ENCODE peak calls at places on chromosomes 1 and 21, in ten cellular contexts. L is choroid plexus epithelial cell, O is bronchial epithelial cell, E is Panc1, S is astrocyte, Q is cardiac fibroblast, U is A549, W is sigmoid colon, A is mesenchymal stem cell, C is tibial artery. I is an unnamed sample.
A peak's percentile ranks its signal among the peaks of the same experiment; 100 is the strongest.

GRCh38 chr1:107430540-107431228 is 289.8 kb downstream of the NTNG1 start:
- DNase-seq in L (peak; percentile 70), O (peak; percentile 61), E (peak; percentile 4), S (peak; percentile 17), Q (peak; percentile 30), U (peak; percentile 3), W (no peak), A (peak; percentile 4), C (no peak), I (peak; percentile 85)

GRCh38 chr21:29933088-29933487 is 6.7 kb downstream of the GRIK1 start:
- DNase-seq in L (no peak), O (no peak), E (no peak), S (no peak), Q (no peak), U (no peak), W (no peak), A (no peak), C (no peak), I (no peak)

GRCh38 chr1:167663002-167663772 is 33.2 kb downstream of the RCSD1 start:
- DNase-seq in L (peak; percentile 56), O (peak; percentile 97), E (no peak), S (no peak), Q (peak; percentile 77), U (peak; percentile 57), W (no peak), A (peak; percentile 79), C (no peak), I (no peak)

GRCh38 chr1:58283380-58284338 is 262.9 kb downstream of the OMA1 start:
- DNase-seq in L (no peak), O (peak; percentile 50), E (no peak), S (no peak), Q (no peak), U (no peak), W (no peak), A (no peak), C (no peak), I (no peak)

GRCh38 chr1:108725906-108726305 is 13.2 kb downstream of the FNDC7 start:
- DNase-seq in L (no peak), O (no peak), E (no peak), S (no peak), Q (no peak), U (no peak), W (no peak), A (no peak), C (no peak), I (no peak)

GRCh38 chr21:36099000-36099399 is 29.2 kb downstream of the CBR1 start:
- DNase-seq in L (no peak), O (no peak), E (no peak), S (no peak), Q (no peak), U (no peak), W (no peak), A (no peak), C (no peak), I (no peak)

GRCh38 chr1:183025782-183026774 is 2.9 kb downstream of the LAMC1 start:
- DNase-seq in L (peak; percentile 25), O (peak; percentile 80), E (no peak), S (no peak), Q (peak; percentile 34), U (no peak), W (no peak), A (no peak), C (no peak), I (no peak)

GRCh38 chr1:226047495-226047894 is 15.0 kb upstream of the H3-3A start:
- DNase-seq in L (peak; percentile 70), O (no peak), E (no peak), S (peak; percentile 71), Q (peak; percentile 46), U (no peak), W (no peak), A (no peak), C (no peak), I (no peak)

DNA sequence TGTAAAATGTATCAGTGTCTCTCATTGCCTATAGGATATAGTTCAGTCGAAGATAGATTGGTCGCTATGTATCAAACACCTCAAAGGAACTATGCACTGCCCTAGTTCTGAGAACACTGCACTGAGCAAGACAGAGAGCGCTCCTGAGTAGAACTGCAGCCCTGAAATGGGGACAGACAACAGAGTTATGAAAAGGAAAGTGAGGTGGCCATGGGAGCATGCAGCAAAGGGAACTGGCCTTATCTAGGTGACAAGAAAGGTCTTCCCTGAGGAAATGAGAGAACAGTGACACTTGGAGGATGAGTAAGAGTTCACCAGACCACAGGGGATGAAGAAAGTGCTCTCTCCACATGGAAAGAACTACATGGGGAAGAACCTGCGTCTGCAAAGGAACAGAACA is 7.5 kb upstream of the G0S2 start:
- DNase-seq in L (peak; percentile 19), O (no peak), E (no peak), S (no peak), Q (no peak), U (no peak), W (no peak), A (peak; percentile 47), C (no peak), I (no peak)
- H3K4me3 ChIP-seq in L (no peak overlapping the region), O (no peak overlapping the region), E (no peak overlapping the region), S (no peak overlapping the region), Q (no peak overlapping the region), U (no peak overlapping the region), W (no peak overlapping the region), A (no peak overlapping the region), C (no peak overlapping the region), I (no peak overlapping the region)

GRCh38 chr1:112743174-112744018 is 28.3 kb upstream of the PPM1J start:
- DNase-seq in L (peak; percentile 19), O (peak; percentile 31), E (no peak), S (peak; percentile 13), Q (peak; percentile 36), U (no peak), W (no peak), A (no peak), C (no peak), I (no peak)

GRCh38 chr1:112748396-112748795 is 33.3 kb upstream of the PPM1J start:
- DNase-seq in L (no peak), O (no peak), E (no peak), S (no peak), Q (no peak), U (no peak), W (no peak), A (no peak), C (no peak), I (no peak)

DNA sequence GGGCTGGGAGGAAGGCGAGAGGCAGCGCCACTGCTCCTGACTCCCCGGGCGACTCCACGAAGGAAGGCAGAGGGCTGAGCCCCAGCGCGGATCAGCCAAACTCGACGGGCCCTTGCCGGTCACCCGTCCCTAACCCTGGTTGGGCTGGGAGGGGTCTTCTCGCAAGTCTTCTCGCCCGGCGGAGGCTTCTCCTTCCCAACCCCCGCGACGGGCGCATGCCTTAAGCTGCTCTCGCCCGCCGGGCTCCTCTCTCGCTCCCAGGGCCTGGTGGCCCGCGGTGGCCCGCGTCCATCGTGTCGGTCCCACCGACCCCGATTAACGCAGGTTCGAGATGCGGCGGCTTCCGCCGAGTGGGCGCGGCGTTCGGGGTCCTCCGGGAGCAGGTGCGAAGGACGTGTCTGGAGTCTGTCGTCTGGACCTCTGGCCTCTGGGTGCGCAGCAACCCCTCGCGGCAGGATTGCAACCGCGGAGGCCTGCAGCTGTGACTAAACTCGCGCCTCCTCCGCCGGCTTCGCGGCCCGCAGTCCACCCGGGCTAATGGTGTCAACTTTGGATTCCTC is 29.0 kb upstream of the PPM1J start:
- DNase-seq in L (peak; percentile 53), O (peak; percentile 37), E (no peak), S (peak; percentile 49), Q (peak; percentile 54), U (no peak), W (no peak), A (peak; percentile 44), C (no peak), I (no peak)
- H3K4me3 ChIP-seq in L (peak overlapping the region; percentile 46), O (peak overlapping the region; percentile 32), E (peak overlapping the region; percentile 40), S (peak overlapping the region; percentile 51), Q (peak overlapping the region; percentile 37), U (no peak overlapping the region), W (peak overlapping the region; percentile 41), A (peak overlapping the region; percentile 72), C (peak overlapping the region; percentile 30), I (no peak overlapping the region)

DNA sequence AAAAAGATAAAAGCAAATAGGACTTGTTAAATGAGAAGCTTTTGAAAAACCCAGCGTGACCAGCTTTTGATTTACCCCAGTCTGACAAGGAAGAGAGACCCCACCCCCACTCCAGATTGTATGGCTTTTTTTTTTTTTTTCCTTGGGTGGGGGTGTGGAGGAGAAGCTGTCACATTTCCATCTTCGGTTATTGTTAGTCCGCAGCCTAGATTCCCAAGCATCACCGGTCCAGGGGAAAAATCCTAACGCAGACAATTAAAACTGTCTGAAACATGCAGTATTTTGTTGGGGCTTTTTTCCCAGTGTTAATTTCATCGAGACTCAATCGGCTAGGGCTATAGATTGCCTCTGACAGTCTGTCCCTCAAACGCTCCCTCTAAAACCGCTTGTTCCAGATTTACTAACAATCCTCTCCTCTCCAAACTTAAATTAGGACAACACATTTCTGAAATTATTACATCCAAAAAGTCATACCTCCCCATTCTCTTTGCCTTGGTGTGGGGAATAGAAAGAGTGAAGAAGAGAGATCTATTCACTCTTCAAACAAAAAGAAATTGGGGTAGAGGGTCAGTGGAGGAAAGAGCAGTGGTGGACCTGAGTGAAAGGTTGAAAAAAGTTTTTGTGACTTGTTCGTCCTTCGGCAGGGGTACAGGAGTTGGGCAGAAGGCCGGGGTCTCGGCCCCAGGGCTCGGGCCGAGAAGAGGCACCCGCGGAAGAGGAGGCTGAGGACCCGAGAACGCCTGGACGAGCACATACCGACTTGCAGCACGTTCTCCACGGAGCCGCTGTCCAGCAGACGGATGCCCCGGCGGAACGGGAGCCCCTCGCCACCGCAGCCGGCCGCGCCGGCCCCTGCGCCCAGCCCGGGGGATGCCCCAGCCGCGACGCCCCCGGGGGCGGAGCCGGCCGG is 1.1 kb downstream of the ZSWIM5 start:
- DNase-seq in L (peak; percentile 62), O (no peak), E (no peak), S (peak; percentile 35), Q (peak; percentile 44), U (peak; percentile 21), W (peak; percentile 76), A (peak; percentile 45), C (peak; percentile 71), I (peak; percentile 26)
- H3K4me3 ChIP-seq in L (peak overlapping the region; percentile 74), O (no peak overlapping the region), E (peak overlapping the region; percentile 88), S (peak overlapping the region; percentile 75), Q (peak overlapping the region; percentile 80), U (peak overlapping the region; percentile 80), W (peak overlapping the region; percentile 78), A (peak overlapping the region; percentile 79), C (peak overlapping the region; percentile 74), I (peak overlapping the region; percentile 87)

GRCh38 chr1:90837420-90837819 is 120.3 kb upstream of the BARHL2 start:
- DNase-seq in L (no peak), O (no peak), E (no peak), S (no peak), Q (no peak), U (no peak), W (no peak), A (no peak), C (no peak), I (no peak)

GRCh38 chr1:90834354-90835171 is 117.5 kb upstream of the BARHL2 start:
- DNase-seq in L (no peak), O (no peak), E (no peak), S (no peak), Q (no peak), U (no peak), W (no peak), A (peak; percentile 40), C (no peak), I (no peak)

GRCh38 chr1:90835172-90835660 is 118.1 kb upstream of the BARHL2 start:
- DNase-seq in L (no peak), O (no peak), E (no peak), S (no peak), Q (no peak), U (no peak), W (no peak), A (peak; percentile 20), C (no peak), I (no peak)

GRCh38 chr1:90836345-90836679 is 119.2 kb upstream of the BARHL2 start:
- DNase-seq in L (no peak), O (no peak), E (no peak), S (no peak), Q (no peak), U (no peak), W (no peak), A (no peak), C (no peak), I (no peak)

GRCh38 chr1:90835661-90836344 is 118.7 kb upstream of the BARHL2 start:
- DNase-seq in L (no peak), O (no peak), E (no peak), S (no peak), Q (no peak), U (no peak), W (peak; percentile 65), A (no peak), C (no peak), I (peak; percentile 47)
- H3K4me3 ChIP-seq in L (no peak overlapping the region), O (no peak overlapping the region), E (no peak overlapping the region), S (no peak overlapping the region), Q (peak overlapping the region; percentile 25), U (no peak overlapping the region), W (peak overlapping the region; percentile 40), A (peak overlapping the region; percentile 69), C (peak overlapping the region; percentile 46), I (no peak overlapping the region)